ENCODE peak calls at places on chromosomes 5 and 9, in four cellular contexts. I is hepatocyte, A is fibroblast of pulmonary artery, G is A673. E is an unnamed sample.

GRCh38 chr5:66701244-66701643 is 105.1 kb downstream of the MAST4 start:
- DNase-seq in I (no peak), G (no peak), A (no peak), E (peak)

GRCh38 chr5:177440211-177440989 is 6.2 kb upstream of the PRR7 start:
- DNase-seq in I (no peak), A (no peak), G (no peak), E (peak)

GRCh38 chr5:179263391-179264052 is 81.7 kb downstream of the ADAMTS2 start:
- DNase-seq in I (no peak), G (no peak), A (no peak), E (peak)

GRCh38 chr5:36079200-36079761 is 12.6 kb upstream of the UGT3A2 start:
- DNase-seq in I (peak), A (peak), G (peak), E (peak)

GRCh38 chr5:74507596-74507995 is 132.9 kb downstream of the ENC1 start:
- DNase-seq in G (no peak), I (no peak), A (no peak), E (no peak)

GRCh38 chr9:4038182-4038723 is 261.6 kb downstream of the GLIS3 start:
- DNase-seq in I (peak), A (peak), G (no peak), E (no peak)

GRCh38 chr9:88106492-88106891 is 31.8 kb downstream of the SPATA31C2 start:
- DNase-seq in I (peak), G (peak), A (peak), E (peak)

GRCh38 chr9:115400801-115401200 is 282.8 kb upstream of the TNC start:
- DNase-seq in A (no peak), G (no peak), I (no peak), E (no peak)

GRCh38 chr9:116494815-116495634 is 192.1 kb upstream of the TRIM32 start:
- DNase-seq in G (peak), A (no peak), I (peak), E (no peak)

GRCh38 chr9:35870351-35870923 is at the start of gene OR13J1:
- DNase-seq in I (no peak), A (no peak), G (no peak), E (no peak)

GRCh38 chr9:80787636-80788035 is 901.7 kb downstream of the TLE1 start:
- DNase-seq in G (no peak), A (no peak), I (no peak), E (no peak)

GRCh38 chr5:16902846-16903245 is 33.2 kb downstream of the MYO10 start:
- DNase-seq in A (no peak), I (peak), G (no peak), E (no peak)

GRCh38 chr5:71658916-71659661 is 60.0 kb upstream of the CARTPT start:
- DNase-seq in I (no peak), A (peak), G (peak), E (no peak)

GRCh38 chr5:135341021-135341666 is 57.9 kb downstream of the MACROH2A1 start:
- DNase-seq in I (peak), G (no peak), A (no peak), E (no peak)

GRCh38 chr9:87570000-87570834 is 72.5 kb downstream of the DAPK1 start:
- DNase-seq in I (peak), A (no peak), G (no peak), E (peak)

GRCh38 chr5:11251242-11251641 is 490.2 kb upstream of the DAP start:
- DNase-seq in G (peak), A (no peak), I (peak), E (no peak)

GRCh38 chr5:66653380-66653779 is 57.2 kb downstream of the MAST4 start:
- DNase-seq in I (peak), G (no peak), A (peak), E (peak)

GRCh38 chr9:99013550-99013949 is 69.8 kb downstream of the COL15A1 start:
- DNase-seq in G (no peak), A (no peak), I (no peak), E (no peak)

GRCh38 chr5:166582416-166582815 is 1709.0 kb upstream of the WWC1 start:
- DNase-seq in G (no peak), A (peak), I (no peak), E (no peak)

GRCh38 chr5:154850255-154851062 is at the start of gene FAXDC2:
- DNase-seq in G (no peak), I (peak), A (peak), E (peak)

GRCh38 chr9:101119206-101119819 is 90.8 kb downstream of the PLPPR1 start:
- DNase-seq in I (peak), G (peak), A (peak), E (no peak)

GRCh38 chr5:32487424-32487823 is 42.9 kb upstream of the ZFR start:
- DNase-seq in G (no peak), I (no peak), A (no peak), E (no peak)

GRCh38 chr9:124220551-124221451 is 36.9 kb upstream of the NEK6 start:
- DNase-seq in A (peak), I (no peak), G (peak), E (peak)

GRCh38 chr5:54537720-54538119 is 20.2 kb downstream of the SNX18 start:
- DNase-seq in G (no peak), A (no peak), I (no peak), E (no peak)

GRCh38 chr9:130128251-130128650 is 44.0 kb upstream of the NCS1 start:
- DNase-seq in G (no peak), I (no peak), A (no peak), E (no peak)

GRCh38 chr9:96425500-96426169 is 7.5 kb upstream of the ZNF367 start:
- DNase-seq in G (no peak), I (no peak), A (no peak), E (peak)

GRCh38 chr5:157596449-157596848 is 20.9 kb upstream of the ADAM19 start:
- DNase-seq in I (no peak), A (no peak), G (no peak), E (no peak)

GRCh38 chr9:14373726-14374125 is 59.8 kb upstream of the NFIB start:
- DNase-seq in A (peak), I (no peak), G (no peak), E (no peak)

GRCh38 chr5:32928761-32929160 is 217.6 kb downstream of the NPR3 start:
- DNase-seq in A (no peak), I (no peak), G (no peak), E (peak)

GRCh38 chr5:99316484-99316883 is 387.7 kb upstream of the CHD1 start:
- DNase-seq in I (no peak), A (no peak), G (no peak), E (no peak)

GRCh38 chr5:154834045-154834444 is 16.4 kb downstream of the FAXDC2 start:
- DNase-seq in G (no peak), A (no peak), I (no peak), E (no peak)

GRCh38 chr5:73234156-73234555 is 61.2 kb downstream of the TMEM174 start:
- DNase-seq in I (no peak), G (no peak), A (no peak), E (peak)
- H3K4me3 ChIP-seq in I (no peak), G (no peak), A (no peak), E (peak)

DNA sequence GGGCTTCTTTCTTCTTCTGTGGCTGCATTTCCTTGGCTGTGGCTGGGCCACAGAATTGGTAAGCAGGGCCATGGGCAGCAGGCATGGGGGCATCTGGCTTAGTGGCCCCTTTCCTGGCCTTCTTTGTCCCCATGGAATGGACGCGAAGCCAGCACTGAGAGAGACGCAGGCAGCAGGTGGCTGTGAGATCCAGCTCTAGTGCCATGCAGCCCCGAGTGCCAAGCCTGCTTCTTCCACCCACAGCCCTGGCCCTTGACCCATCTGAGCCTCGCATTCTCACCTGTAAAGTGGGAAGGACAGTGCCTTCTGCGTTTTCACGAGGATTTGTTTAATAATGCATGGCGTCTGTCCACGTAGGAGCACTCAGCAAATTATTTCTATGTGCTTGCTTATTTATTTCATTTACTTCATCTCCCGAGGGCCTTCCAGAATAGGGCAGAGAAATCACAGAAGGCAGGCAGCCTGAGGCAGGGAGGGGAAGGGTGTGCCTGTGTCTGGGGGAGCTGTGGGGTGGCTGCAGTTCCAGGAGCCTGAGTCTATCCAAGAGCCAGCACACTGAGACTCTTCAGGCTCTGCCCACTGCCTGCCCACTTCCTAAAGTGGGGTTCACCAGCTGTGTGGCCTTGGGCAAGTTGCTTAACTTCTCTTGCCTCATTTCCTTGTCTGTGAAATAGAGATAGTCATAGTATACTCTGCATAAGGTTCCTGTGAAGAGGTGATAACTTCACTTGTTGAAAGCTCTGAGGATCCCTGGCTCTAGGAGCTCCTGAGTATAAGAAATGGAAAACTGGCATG is 55.2 kb downstream of the NTNG2 start:
- DNase-seq in I (no peak), A (no peak), G (no peak), E (no peak)
- H3K4me3 ChIP-seq in I (no peak), A (no peak), G (no peak), E (no peak)

GRCh38 chr9:20611751-20612287 is 10.5 kb downstream of the MLLT3 start:
- DNase-seq in I (peak), A (peak), G (peak), E (no peak)
- H3K4me3 ChIP-seq in I (no peak), A (peak), G (no peak), E (peak)

GRCh38 chr9:16869961-16870605 is 387 bp downstream of the BNC2 start:
- DNase-seq in G (no peak), A (peak), I (peak), E (peak)

GRCh38 chr9:16868706-16869105 is 1.8 kb downstream of the BNC2 start:
- DNase-seq in G (no peak), A (peak), I (no peak), E (peak)

GRCh38 chr9:16869140-16869903 is 1.1 kb downstream of the BNC2 start:
- DNase-seq in G (no peak), I (peak), A (peak), E (peak)

GRCh38 chr9:16866542-16866941 is 3.9 kb downstream of the BNC2 start:
- DNase-seq in G (no peak), A (peak), I (no peak), E (peak)

GRCh38 chr9:16867571-16868311 is 2.7 kb downstream of the BNC2 start:
- DNase-seq in G (no peak), A (peak), I (peak), E (peak)
- H3K4me3 ChIP-seq in G (no peak), A (peak), I (peak), E (peak)

GRCh38 chr9:136572003-136572595 is 26.3 kb upstream of the NOTCH1 start:
- DNase-seq in I (peak), A (peak), G (no peak), E (peak)
- H3K4me3 ChIP-seq in I (no peak), A (no peak), G (no peak), E (no peak)

GRCh38 chr9:16704489-16705111 is 165.9 kb downstream of the BNC2 start:
- DNase-seq in A (no peak), I (peak), G (no peak), E (peak)
- H3K4me3 ChIP-seq in A (peak), I (no peak), G (no peak), E (peak)

GRCh38 chr9:127035948-127036347 is 86.5 kb downstream of the ANGPTL2 start:
- DNase-seq in A (peak), G (no peak), I (no peak), E (no peak)

GRCh38 chr9:127035423-127035822 is 87.0 kb downstream of the ANGPTL2 start:
- DNase-seq in A (peak), I (no peak), G (no peak), E (peak)

GRCh38 chr9:127038531-127038930 is 83.9 kb downstream of the ANGPTL2 start:
- DNase-seq in G (no peak), A (no peak), I (no peak), E (no peak)

GRCh38 chr9:127034691-127035090 is 87.7 kb downstream of the ANGPTL2 start:
- DNase-seq in G (no peak), I (no peak), A (no peak), E (no peak)

GRCh38 chr9:127036437-127036836 is 86.0 kb downstream of the ANGPTL2 start:
- DNase-seq in G (no peak), A (peak), I (no peak), E (no peak)
- H3K4me3 ChIP-seq in G (no peak), A (no peak), I (no peak), E (no peak)

GRCh38 chr9:92119581-92119980 is 4.4 kb upstream of the SPTLC1 start:
- DNase-seq in A (no peak), G (no peak), I (no peak), E (no peak)
- H3K4me3 ChIP-seq in A (no peak), G (no peak), I (no peak), E (no peak)

E was measured in osteoblast.